ENCODE peak calls at places on chromosomes 2 and 18, in nine cellular contexts. Z, Q, J, A, U, G, X, R and I are unnamed samples.

GRCh38 chr2:170721678-170722077 is 6.5 kb downstream of the SP5 start:
- DNase-seq in Z (no peak), X (no peak), G (no peak), R (no peak), Q (no peak), J (no peak), U (no peak), A (no peak), I (no peak)

GRCh38 chr18:31497711-31498449 is at the start of gene DSG2:
- DNase-seq in Q (peak), U (peak), J (peak), R (no peak), Z (peak), G (peak), X (no peak), A (no peak), I (no peak)

GRCh38 chr18:72555983-72556382 is 11.8 kb upstream of the CBLN2 start:
- DNase-seq in R (no peak), Z (no peak), G (no peak), Q (no peak), X (no peak), J (no peak), U (no peak), A (no peak), I (no peak)

GRCh38 chr2:185628985-185629384 is 109.6 kb upstream of the FSIP2 start:
- DNase-seq in Z (no peak), R (no peak), X (no peak), G (peak), U (peak), J (no peak), A (no peak), Q (no peak), I (no peak)

GRCh38 chr2:229835601-229836283 is 86.1 kb downstream of the TRIP12 start:
- DNase-seq in G (no peak), U (no peak), Z (peak), R (no peak), Q (no peak), X (no peak), A (no peak), J (no peak), I (peak)

GRCh38 chr2:26687785-26688184 is 4.7 kb upstream of the KCNK3 start:
- DNase-seq in Q (no peak), U (no peak), G (no peak), A (no peak), Z (no peak), X (no peak), R (no peak), J (no peak), I (no peak)

GRCh38 chr2:7467782-7468447 is 550.7 kb downstream of the RNF144A start:
- DNase-seq in U (no peak), G (no peak), Q (no peak), Z (no peak), X (no peak), A (peak), R (no peak), J (no peak), I (no peak)

GRCh38 chr18:79575891-79576685 is 103.5 kb upstream of the CTDP1 start:
- DNase-seq in Z (peak), U (no peak), R (peak), A (no peak), G (no peak), Q (peak), X (no peak), J (peak), I (peak)

GRCh38 chr2:209495855-209496585 is 72.2 kb downstream of the MAP2 start:
- DNase-seq in Z (peak), G (no peak), R (peak), Q (no peak), U (peak), J (no peak), A (no peak), X (peak), I (peak)

GRCh38 chr18:24443870-24444269 is 16.6 kb upstream of the HRH4 start:
- DNase-seq in A (no peak), X (no peak), U (no peak), J (no peak), G (no peak), Q (no peak), Z (no peak), R (no peak), I (no peak)

GRCh38 chr2:107376910-107377309 is 449.8 kb upstream of the RGPD4 start:
- DNase-seq in X (no peak), Q (no peak), R (no peak), G (no peak), J (no peak), Z (no peak), A (no peak), U (no peak), I (no peak)

GRCh38 chr2:181585732-181586131 is 71.2 kb downstream of the CERKL start:
- DNase-seq in J (no peak), R (no peak), X (no peak), Z (no peak), U (no peak), A (no peak), Q (no peak), G (no peak), I (no peak)

GRCh38 chr18:76687271-76688006 is 134.9 kb upstream of the ZNF236 start:
- DNase-seq in Q (no peak), R (no peak), U (no peak), Z (peak), J (no peak), G (no peak), X (no peak), A (peak), I (peak)

GRCh38 chr2:178008636-178009289 is 63.8 kb downstream of the PDE11A start:
- DNase-seq in R (peak), Q (no peak), U (peak), X (no peak), A (no peak), Z (peak), J (peak), G (no peak), I (peak)

GRCh38 chr2:121567957-121568409 is 37.3 kb downstream of the RNU4ATAC start:
- DNase-seq in U (no peak), Q (no peak), X (no peak), Z (peak), G (peak), J (no peak), A (no peak), R (no peak), I (peak)

GRCh38 chr18:57585421-57585820 is 1.1 kb downstream of the FECH start:
- DNase-seq in R (no peak), J (no peak), Q (no peak), A (no peak), G (no peak), U (peak), Z (peak), X (no peak), I (peak)